ENCODE peak calls at places on chromosome 3, in six cellular contexts. G is stimulated activated CD4-positive, alpha-beta T cell treated with anti-CD3 and anti-CD28 coated beads, Interleukin-4, amount 100 ng/mL, for 48 hours; U is caudate nucleus; M is HS-5; N is progenitor cell of endocrine pancreas; J is choroid plexus epithelial cell. D is an unnamed sample.

GRCh38 chr3:72496055-72496690 is 352.1 kb downstream of the SHQ1 start:
- DNase-seq in G (no peak), U (no peak), M (no peak), N (no peak), J (no peak), D (no peak)

GRCh38 chr3:11436775-11437174 is 164.6 kb downstream of the ATG7 start:
- DNase-seq in G (no peak), U (no peak), M (no peak), N (no peak), J (no peak), D (no peak)

GRCh38 chr3:150335631-150336030 is 72.5 kb upstream of the TSC22D2 start:
- DNase-seq in G (no peak), U (no peak), M (no peak), N (no peak), J (peak), D (no peak)

GRCh38 chr3:96844204-96844514 is 29.8 kb downstream of the EPHA6 start:
- DNase-seq in G (no peak), U (no peak), M (no peak), N (no peak), J (no peak), D (no peak)

GRCh38 chr3:171801738-171802600 is 8.3 kb downstream of the PLD1 start:
- DNase-seq in G (no peak), U (no peak), M (peak), N (no peak), J (peak), D (peak)

GRCh38 chr3:33392703-33393125 is 47.5 kb downstream of the UBP1 start:
- DNase-seq in G (no peak), U (no peak), M (peak), N (no peak), J (peak), D (peak)

GRCh38 chr3:186757686-186758220 is 25.6 kb upstream of the EIF4A2 start:
- DNase-seq in G (no peak), U (no peak), M (no peak), N (no peak), J (no peak), D (no peak)

GRCh38 chr3:144162042-144162441 is 190.4 kb downstream of the DIPK2A start:
- DNase-seq in G (no peak), U (no peak), M (no peak), N (no peak), J (peak), D (peak)

GRCh38 chr3:103698646-103699045 is 1263.8 kb downstream of the ZPLD1 start:
- DNase-seq in G (no peak), U (no peak), M (no peak), N (no peak), J (no peak), D (no peak)

GRCh38 chr3:18422972-18423371 is 2.2 kb downstream of the SATB1 start:
- DNase-seq in G (no peak), U (no peak), M (no peak), N (no peak), J (no peak), D (no peak)

GRCh38 chr3:14497321-14497720 is 42.8 kb downstream of the GRIP2 start:
- DNase-seq in G (no peak), U (no peak), M (no peak), N (no peak), J (no peak), D (no peak)

GRCh38 chr3:182244222-182244971 is 532.7 kb downstream of the SOX2 start:
- DNase-seq in G (no peak), U (no peak), M (no peak), N (no peak), J (no peak), D (no peak)

GRCh38 chr3:108822167-108822897 is at the start of gene TRAT1:
- DNase-seq in G (no peak), U (no peak), M (no peak), N (no peak), J (no peak), D (no peak)

D was measured in cardiac muscle cell.